ENCODE peak calls at places on chromosomes 7 and 10, in five cellular contexts. A, X, J, L and Q are unnamed samples.

GRCh38 chr10:78185693-78186055 is 152.0 kb downstream of the RPS24 start:
- DNase-seq in A (no peak), X (no peak), J (no peak), L (no peak), Q (no peak)

GRCh38 chr7:105857009-105857952 is 19.1 kb downstream of the ATXN7L1 start:
- DNase-seq in A (no peak), X (no peak), J (no peak), L (no peak), Q (no peak)

GRCh38 chr7:91596287-91596686 is 284.2 kb downstream of the MTERF1 start:
- DNase-seq in A (no peak), X (no peak), J (no peak), L (no peak), Q (no peak)

GRCh38 chr10:131546086-131546810 is 234.7 kb upstream of the TCERG1L start:
- DNase-seq in A (no peak), X (no peak), J (no peak), L (no peak), Q (no peak)

GRCh38 chr10:44857363-44858016 is 53.6 kb upstream of the TMEM72 start:
- DNase-seq in A (no peak), X (peak; percentile 57), J (peak; percentile 84), L (no peak), Q (no peak)

GRCh38 chr7:117715784-117716445 is 157.3 kb downstream of the CTTNBP2 start:
- DNase-seq in A (no peak), X (peak; percentile 68), J (peak; percentile 75), L (peak; percentile 42), Q (peak; percentile 19)

GRCh38 chr10:110305767-110306451 is 1.2 kb upstream of the SMNDC1 start:
- DNase-seq in A (peak; percentile 13), X (peak; percentile 64), J (peak; percentile 95), L (peak; percentile 84), Q (peak; percentile 74)

GRCh38 chr10:112938808-112939482 is 11.1 kb upstream of the TCF7L2 start:
- DNase-seq in A (no peak), X (no peak), J (no peak), L (no peak), Q (no peak)

GRCh38 chr7:73770002-73770859 is at the start of gene CLDN3:
- DNase-seq in A (no peak), X (peak; percentile 76), J (no peak), L (no peak), Q (no peak)

GRCh38 chr7:33388332-33388731 is 259.0 kb downstream of the BBS9 start:
- DNase-seq in A (no peak), X (no peak), J (peak; percentile 18), L (no peak), Q (no peak)

GRCh38 chr7:27933691-27934565 is 194.0 kb downstream of the TAX1BP1 start:
- DNase-seq in A (no peak), X (no peak), J (no peak), L (no peak), Q (no peak)

GRCh38 chr7:44212581-44213184 is 11.9 kb downstream of the YKT6 start:
- DNase-seq in A (no peak), X (no peak), J (no peak), L (no peak), Q (no peak)

GRCh38 chr7:39683216-39683845 is 60.0 kb downstream of the RALA start:
- DNase-seq in A (no peak), X (no peak), J (peak; percentile 75), L (no peak), Q (no peak)

GRCh38 chr10:36172574-36172973 is 530.5 kb upstream of the FZD8 start:
- DNase-seq in A (no peak), X (no peak), J (peak; percentile 85), L (no peak), Q (peak; percentile 26)

GRCh38 chr10:113168560-113168959 is 218.5 kb downstream of the TCF7L2 start:
- DNase-seq in A (no peak), X (no peak), J (no peak), L (no peak), Q (no peak)

GRCh38 chr10:79068203-79068561 is 584 bp upstream of the ZMIZ1 start:
- DNase-seq in A (no peak), X (no peak), J (no peak), L (no peak), Q (no peak)

GRCh38 chr10:20059084-20059835 is 243.0 kb downstream of the PLXDC2 start:
- DNase-seq in A (no peak), X (no peak), J (peak; percentile 20), L (no peak), Q (no peak)

GRCh38 chr7:78383096-78383495 is 584.5 kb downstream of the PHTF2 start:
- DNase-seq in A (no peak), X (no peak), J (no peak), L (no peak), Q (no peak)

GRCh38 chr7:140485463-140486265 is 6.4 kb upstream of the MKRN1 start:
- DNase-seq in A (no peak), X (no peak), J (no peak), L (no peak), Q (no peak)

GRCh38 chr7:130365511-130366441 is 14.5 kb upstream of the CPA1 start:
- DNase-seq in A (no peak), X (no peak), J (peak; percentile 94), L (no peak), Q (no peak)

GRCh38 chr10:7409732-7410168 is 1.1 kb downstream of the SFMBT2 start:
- DNase-seq in A (no peak), X (no peak), J (no peak), L (no peak), Q (no peak)

GRCh38 chr10:84762754-84763394 is 434.5 kb downstream of the CCSER2 start:
- DNase-seq in A (no peak), X (no peak), J (no peak), L (no peak), Q (no peak)

GRCh38 chr7:88635149-88635548 is 124.4 kb upstream of the ZNF804B start:
- DNase-seq in A (no peak), X (no peak), J (no peak), L (no peak), Q (no peak)

GRCh38 chr7:36723951-36724664 is at the start of gene AOAH:
- DNase-seq in A (peak; percentile 66), X (no peak), J (no peak), L (no peak), Q (no peak)

GRCh38 chr10:6098156-6098555 is 9.3 kb downstream of the RBM17 start:
- DNase-seq in A (no peak), X (no peak), J (no peak), L (no peak), Q (no peak)

GRCh38 chr10:50990568-50991495 is 83.5 kb upstream of the PRKG1 start:
- DNase-seq in A (no peak), X (peak; percentile 74), J (peak; percentile 95), L (no peak), Q (peak; percentile 83)

GRCh38 chr7:87209295-87209924 is 10.1 kb downstream of the TMEM243 start:
- DNase-seq in A (no peak), X (no peak), J (no peak), L (no peak), Q (no peak)

DNA sequence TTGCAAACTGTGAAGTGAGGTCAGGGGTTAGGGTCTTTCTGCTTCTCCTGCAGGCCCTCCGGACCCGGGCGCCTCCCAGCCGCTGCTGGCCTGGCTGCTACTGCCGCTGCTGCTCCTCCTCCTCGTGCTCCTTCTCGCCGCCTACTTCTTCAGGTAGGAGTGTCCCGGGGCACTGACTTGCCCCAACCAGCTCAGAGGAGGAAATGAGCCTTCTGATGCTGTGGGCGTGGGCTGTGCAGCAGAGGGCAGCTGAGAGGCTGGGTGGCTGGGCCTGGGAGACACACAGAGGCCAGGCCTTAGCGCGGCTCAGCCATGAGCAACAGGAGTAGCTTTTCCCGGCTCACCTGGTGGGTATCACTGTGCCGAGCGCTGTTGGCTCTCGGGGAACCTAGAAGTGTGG is 78.9 kb downstream of the MKI67 start:
- DNase-seq in A (peak; percentile 65), X (peak; percentile 65), J (no peak), L (no peak), Q (no peak)
- H3K4me3 ChIP-seq in A (peak overlapping the region; percentile 72), X (peak overlapping the region; percentile 1), J (no peak overlapping the region), L (no peak overlapping the region), Q (no peak overlapping the region)

GRCh38 chr7:134701272-134701671 is 54.6 kb downstream of the BPGM start:
- DNase-seq in A (no peak), X (no peak), J (peak; percentile 42), L (no peak), Q (no peak)
- TF ChIP-seq CTCF in A (peak; percentile 32), X (peak; percentile 60), J (peak; percentile 50), L (peak; percentile 64), Q (no peak)

GRCh38 chr10:95414016-95414830 is 123.4 kb upstream of the PDLIM1 start:
- DNase-seq in A (no peak), X (no peak), J (no peak), L (no peak), Q (no peak)

GRCh38 chr10:95415631-95416031 is 124.8 kb upstream of the PDLIM1 start:
- DNase-seq in A (no peak), X (no peak), J (no peak), L (no peak), Q (no peak)

GRCh38 chr10:95411635-95412034 is 120.8 kb upstream of the PDLIM1 start:
- DNase-seq in A (no peak), X (no peak), J (no peak), L (no peak), Q (no peak)

GRCh38 chr10:95414844-95415545 is 124.2 kb upstream of the PDLIM1 start:
- DNase-seq in A (no peak), X (no peak), J (no peak), L (no peak), Q (no peak)

DNA sequence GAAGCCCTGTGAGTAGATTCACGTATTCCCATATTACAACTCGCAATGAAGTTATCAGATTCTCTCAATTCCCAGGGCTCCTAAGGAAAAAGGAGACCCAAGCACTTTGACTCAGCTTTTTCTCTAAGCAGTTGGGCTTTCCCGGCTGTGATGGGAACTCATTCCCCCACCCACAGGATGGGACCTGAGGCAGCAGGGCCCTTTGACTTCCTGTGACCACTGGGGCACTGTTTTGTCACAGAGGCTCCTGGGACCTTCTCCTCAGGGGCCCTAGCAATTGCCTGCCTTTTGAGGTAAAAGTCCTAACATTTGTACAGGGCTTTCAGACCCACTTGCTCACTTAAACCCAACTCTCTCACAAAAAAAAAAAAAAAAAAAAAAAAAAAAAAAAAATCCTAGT is 122.8 kb upstream of the PDLIM1 start:
- DNase-seq in A (no peak), X (no peak), J (no peak), L (no peak), Q (no peak)
- H3K4me3 ChIP-seq in A (no peak overlapping the region), X (no peak overlapping the region), J (no peak overlapping the region), L (no peak overlapping the region), Q (no peak overlapping the region)

DNA sequence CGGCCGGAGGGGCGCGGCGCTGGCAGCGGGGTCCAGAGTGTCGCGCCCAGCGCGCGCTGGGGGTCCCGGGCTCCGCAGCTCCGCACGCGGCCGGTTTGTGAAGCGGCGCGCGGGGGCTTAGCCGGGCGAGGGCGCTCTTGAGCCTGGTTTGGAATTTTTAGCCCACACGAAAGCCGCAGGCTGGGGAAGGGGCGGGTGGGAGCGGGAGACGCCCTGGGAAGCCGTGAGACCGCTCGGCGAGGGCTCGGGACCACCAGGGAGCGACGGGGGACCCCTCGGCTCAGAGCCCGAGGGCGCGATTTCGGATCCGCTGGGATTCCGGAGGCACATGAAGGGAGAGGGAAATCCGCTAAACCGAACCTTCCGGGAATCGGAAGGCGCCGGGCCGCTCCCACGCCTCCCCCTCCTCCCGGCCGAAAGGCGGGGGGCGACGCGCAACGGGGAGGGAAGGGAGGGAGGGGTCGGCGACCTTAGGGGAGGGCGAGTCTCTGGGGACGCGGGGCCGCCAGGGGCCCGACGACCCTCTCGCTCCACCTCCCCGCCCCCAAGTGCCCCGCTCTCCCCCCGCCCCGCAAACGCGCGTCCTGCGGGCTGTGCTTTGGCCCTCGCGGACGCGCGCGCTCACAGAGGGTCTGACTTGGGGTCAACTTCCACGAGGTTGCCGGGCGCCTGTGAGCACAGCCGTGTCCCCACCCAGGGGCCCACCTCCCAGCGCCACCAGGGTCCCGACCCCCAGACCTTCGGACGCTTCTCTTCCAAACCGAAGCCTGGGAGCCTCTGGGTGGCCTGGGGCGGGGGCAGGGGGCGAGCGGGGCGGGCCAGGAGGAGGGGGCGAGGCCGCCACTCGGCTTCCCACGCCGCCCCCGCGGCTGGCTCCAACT is 5.1 kb upstream of the ELFN1 start:
- DNase-seq in A (no peak), X (peak; percentile 90), J (peak; percentile 41), L (no peak), Q (no peak)
- TF ChIP-seq CTCF in A (peak; percentile 58), X (peak; percentile 71), J (peak; percentile 94), L (peak; percentile 99), Q (peak; percentile 88)